ENCODE peak calls at places on chromosomes 7 and 10, in nine cellular contexts. A is GM12878, D is heart left ventricle, E is GM20000, S is RWPE1, K is fibroblast of lung, R is neural progenitor cell, T is IMR-90, H is OCI-LY7. W is an unnamed sample.

GRCh38 chr10:123301077-123301875 is 147.1 kb downstream of the BUB3 start:
- DNase-seq in A (no peak), D (peak), E (no peak), S (peak), K (peak), R (peak), T (no peak), H (no peak), W (no peak)

GRCh38 chr10:46216836-46217748 is 69.7 kb upstream of the ANTXRL start:
- DNase-seq in A (no peak), D (no peak), E (peak), S (no peak), K (no peak), R (no peak), T (no peak), H (no peak), W (peak)

GRCh38 chr7:77306231-77307067 is 106.8 kb upstream of the FGL2 start:
- DNase-seq in A (no peak), D (no peak), E (no peak), S (no peak), K (no peak), R (no peak), T (no peak), H (no peak), W (no peak)

GRCh38 chr10:78964952-78965633 is 103.7 kb upstream of the ZMIZ1 start:
- DNase-seq in A (no peak), D (peak), E (no peak), S (peak), K (peak), R (peak), T (peak), H (no peak), W (no peak)

GRCh38 chr7:133746305-133746704 is 380.8 kb upstream of the LRGUK start:
- DNase-seq in A (no peak), D (no peak), E (no peak), S (no peak), K (no peak), R (no peak), T (no peak), H (no peak), W (no peak)

GRCh38 chr7:144730224-144730623 is 105.6 kb downstream of the TPK1 start:
- DNase-seq in A (no peak), D (no peak), E (no peak), S (no peak), K (no peak), R (no peak), T (no peak), H (no peak), W (no peak)

GRCh38 chr7:160958-161725 is 31.2 kb upstream of the FAM20C start:
- DNase-seq in A (no peak), D (peak), E (no peak), S (no peak), K (no peak), R (no peak), T (no peak), H (no peak), W (no peak)

GRCh38 chr10:110446954-110447608 is 50.6 kb upstream of the DUSP5 start:
- DNase-seq in A (no peak), D (peak), E (no peak), S (peak), K (peak), R (no peak), T (peak), H (no peak), W (no peak)

GRCh38 chr7:136971776-136972175 is 103.3 kb downstream of the CHRM2 start:
- DNase-seq in A (no peak), D (no peak), E (no peak), S (no peak), K (no peak), R (no peak), T (no peak), H (no peak), W (peak)

DNA sequence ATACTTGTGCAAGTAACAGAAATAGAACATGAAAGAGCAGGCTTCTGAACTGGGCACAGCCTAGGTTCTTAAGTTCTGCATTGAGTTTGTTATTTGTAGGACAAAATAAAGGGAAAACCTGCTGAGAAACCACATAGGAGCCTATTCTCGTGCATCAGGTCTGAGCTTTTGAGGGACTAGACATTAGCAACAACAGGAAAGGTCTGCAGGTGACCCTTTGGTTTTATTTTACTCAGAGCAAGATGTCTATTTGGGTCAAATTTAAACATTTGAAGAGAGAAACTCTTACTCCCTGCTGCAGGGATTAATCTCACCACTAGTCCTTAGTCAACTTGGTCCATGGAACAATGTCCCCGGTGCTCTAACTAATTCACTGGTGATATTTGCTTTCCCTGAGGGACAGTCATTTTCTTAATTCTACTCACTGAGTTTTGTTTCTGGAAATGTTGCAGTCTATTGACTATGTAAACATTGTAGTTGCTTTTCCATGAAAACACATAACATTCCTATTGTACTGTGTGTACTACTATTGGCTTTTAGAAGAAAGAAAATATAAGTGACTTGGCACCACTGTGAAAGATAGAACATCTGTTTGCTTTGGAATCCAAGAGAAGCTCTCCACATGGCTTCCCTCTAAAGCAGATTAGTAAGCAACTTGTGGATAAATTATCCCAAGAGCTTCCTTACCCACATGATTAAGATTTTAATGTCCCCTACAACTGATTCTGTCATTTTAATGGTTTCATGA is 108.2 kb downstream of the CHRM2 start:
- DNase-seq in A (no peak), D (no peak), E (no peak), S (no peak), K (peak), R (no peak), T (peak), H (no peak), W (no peak)
- TF ChIP-seq CTCF in A (no peak), D (no peak), E (no peak), S (no peak), K (no peak), R (no peak), T (no peak), H (no peak), W (no peak)

DNA sequence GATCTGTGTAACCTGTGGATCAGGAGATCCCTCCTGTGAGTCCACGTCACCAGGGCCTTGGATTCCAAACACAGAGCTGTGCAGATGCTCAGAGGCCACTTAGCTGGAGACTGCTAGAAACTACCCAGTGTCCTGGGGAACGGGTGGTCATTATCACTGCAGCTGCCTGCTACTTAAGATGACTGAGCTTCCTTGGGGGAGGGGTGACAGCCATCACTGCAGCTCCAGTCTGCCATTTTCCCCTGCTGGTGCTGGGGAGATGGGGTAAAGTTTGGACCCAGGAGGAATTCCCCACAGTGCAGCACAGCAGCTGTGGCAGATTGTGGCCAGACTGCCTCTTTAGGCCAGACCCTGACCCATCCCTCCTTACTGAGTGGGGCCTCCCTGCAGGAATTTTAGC is 78.8 kb upstream of the VOPP1 start:
- DNase-seq in A (no peak), D (no peak), E (no peak), S (no peak), K (no peak), R (no peak), T (no peak), H (no peak), W (no peak)
- TF ChIP-seq CTCF in A (no peak), D (no peak), E (no peak), S (no peak), K (no peak), R (no peak), T (no peak), H (no peak), W (no peak)

GRCh38 chr7:85022064-85022697 is 164.7 kb downstream of the SEMA3D start:
- DNase-seq in A (no peak), D (no peak), E (no peak), S (no peak), K (no peak), R (no peak), T (no peak), H (no peak), W (no peak)

GRCh38 chr7:85019176-85019575 is 167.7 kb downstream of the SEMA3D start:
- DNase-seq in A (no peak), D (no peak), E (no peak), S (no peak), K (no peak), R (no peak), T (no peak), H (no peak), W (no peak)

GRCh38 chr7:85019778-85020177 is 167.1 kb downstream of the SEMA3D start:
- DNase-seq in A (no peak), D (no peak), E (no peak), S (no peak), K (no peak), R (no peak), T (no peak), H (no peak), W (no peak)

GRCh38 chr7:85023066-85023687 is 163.7 kb downstream of the SEMA3D start:
- DNase-seq in A (no peak), D (no peak), E (no peak), S (peak), K (peak), R (peak), T (peak), H (peak), W (no peak)

GRCh38 chr7:85021090-85021704 is 165.7 kb downstream of the SEMA3D start:
- DNase-seq in A (no peak), D (no peak), E (no peak), S (no peak), K (no peak), R (peak), T (peak), H (no peak), W (no peak)
- TF ChIP-seq CTCF in A (no peak), D (peak), E (no peak), S (peak), K (peak), R (peak), T (peak), H (peak), W (no peak)

GRCh38 chr10:114334301-114334700 is 70.0 kb downstream of the AFAP1L2 start:
- DNase-seq in A (no peak), D (no peak), E (no peak), S (no peak), K (peak), R (no peak), T (no peak), H (no peak), W (no peak)
- TF ChIP-seq CTCF in A (no peak), D (no peak), E (no peak), S (no peak), K (no peak), R (no peak), T (no peak), H (no peak), W (no peak)

GRCh38 chr10:53997953-53998352 is 803.1 kb downstream of the PCDH15 start:
- DNase-seq in A (no peak), D (no peak), E (no peak), S (peak), K (no peak), R (peak), T (no peak), H (no peak), W (no peak)
- TF ChIP-seq CTCF in A (no peak), D (no peak), E (no peak), S (peak), K (peak), R (peak), T (no peak), H (peak), W (peak)

GRCh38 chr10:36885746-36886145 is 239.7 kb upstream of the ANKRD30A start:
- DNase-seq in A (no peak), D (no peak), E (no peak), S (no peak), K (no peak), R (no peak), T (no peak), H (no peak), W (no peak)

GRCh38 chr10:36886303-36886891 is 239.0 kb upstream of the ANKRD30A start:
- DNase-seq in A (no peak), D (no peak), E (no peak), S (no peak), K (no peak), R (no peak), T (no peak), H (no peak), W (no peak)

GRCh38 chr10:36888925-36889573 is 236.3 kb upstream of the ANKRD30A start:
- DNase-seq in A (no peak), D (no peak), E (peak), S (peak), K (no peak), R (peak), T (peak), H (peak), W (peak)
- TF ChIP-seq CTCF in A (peak), D (no peak), E (peak), S (peak), K (no peak), R (peak), T (peak), H (peak), W (peak)

GRCh38 chr10:120478401-120478800 is 21.4 kb downstream of the PLPP4 start:
- DNase-seq in A (no peak), D (no peak), E (no peak), S (no peak), K (peak), R (no peak), T (no peak), H (no peak), W (no peak)

GRCh38 chr10:120479506-120479905 is 22.5 kb downstream of the PLPP4 start:
- DNase-seq in A (no peak), D (no peak), E (no peak), S (no peak), K (no peak), R (no peak), T (no peak), H (no peak), W (no peak)

GRCh38 chr10:120477723-120478270 is 20.8 kb downstream of the PLPP4 start:
- DNase-seq in A (no peak), D (no peak), E (no peak), S (no peak), K (peak), R (no peak), T (no peak), H (no peak), W (no peak)

GRCh38 chr10:120480848-120481247 is 23.8 kb downstream of the PLPP4 start:
- DNase-seq in A (no peak), D (no peak), E (no peak), S (no peak), K (no peak), R (no peak), T (no peak), H (no peak), W (no peak)

GRCh38 chr10:120480065-120480600 is 23.1 kb downstream of the PLPP4 start:
- DNase-seq in A (no peak), D (no peak), E (no peak), S (no peak), K (peak), R (no peak), T (no peak), H (no peak), W (no peak)
- TF ChIP-seq CTCF in A (no peak), D (no peak), E (no peak), S (no peak), K (no peak), R (peak), T (no peak), H (peak), W (peak)

DNA sequence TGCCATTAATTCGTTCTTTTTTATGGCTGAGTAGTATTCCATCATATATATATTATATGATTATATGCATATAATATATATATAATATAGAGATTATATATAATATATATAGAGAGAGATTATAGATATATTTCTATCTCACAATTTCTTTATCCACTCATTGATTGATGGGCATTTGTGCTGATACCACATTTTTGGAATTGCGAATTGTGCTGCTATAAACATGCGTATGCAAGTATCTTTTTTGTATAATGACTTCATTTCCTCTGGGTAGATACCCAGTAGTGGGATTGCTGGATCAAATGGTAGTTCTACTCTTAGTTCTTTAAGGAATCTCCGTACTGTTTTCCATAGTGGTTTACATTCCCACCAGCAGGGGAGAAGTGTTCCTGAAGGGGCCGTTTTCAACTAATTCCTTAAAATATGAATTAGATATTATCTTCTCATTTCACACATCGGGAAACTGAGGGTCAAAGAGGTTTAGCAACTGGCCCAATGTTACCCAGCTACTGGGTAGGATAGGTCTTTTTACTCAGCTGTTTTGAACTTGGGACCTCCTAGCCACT is 16.5 kb downstream of the NFE2L3 start:
- DNase-seq in A (no peak), D (no peak), E (no peak), S (no peak), K (no peak), R (no peak), T (no peak), H (no peak), W (no peak)
- TF ChIP-seq CTCF in A (no peak), D (no peak), E (no peak), S (no peak), K (no peak), R (peak), T (no peak), H (no peak), W (no peak)